ENCODE peak calls at places on chromosomes 16 and 17, in four cellular contexts. One of them, this sample, is unnamed.

GRCh38 chr17:5651348-5651747 is 67.0 kb upstream of the NLRP1 start:
- DNase-seq in GM12878: no peak
- DNase-seq in K562: no peak
- DNase-seq in HepG2: no peak
- DNase-seq in this sample: no peak

GRCh38 chr17:63675231-63675606 is 24.7 kb downstream of the LIMD2 start:
- DNase-seq in GM12878: no peak
- DNase-seq in K562: peak; percentile 67
- DNase-seq in HepG2: no peak
- DNase-seq in this sample: no peak

GRCh38 chr16:2743007-2743810 is 9.2 kb upstream of the SRRM2 start:
- DNase-seq in GM12878: no peak
- DNase-seq in K562: no peak
- DNase-seq in HepG2: no peak
- DNase-seq in this sample: no peak

GRCh38 chr17:71516149-71516548 is 604.7 kb upstream of the SOX9 start:
- DNase-seq in GM12878: no peak
- DNase-seq in K562: no peak
- DNase-seq in HepG2: no peak
- DNase-seq in this sample: peak; percentile 56

GRCh38 chr17:34206569-34206968 is 48.5 kb upstream of the CCL2 start:
- DNase-seq in GM12878: no peak
- DNase-seq in K562: no peak
- DNase-seq in HepG2: no peak
- DNase-seq in this sample: no peak

GRCh38 chr16:29765167-29766032 is 12.7 kb upstream of the ZG16 start:
- DNase-seq in GM12878: no peak
- DNase-seq in K562: peak; percentile 23
- DNase-seq in HepG2: peak; percentile 92
- DNase-seq in this sample: no peak

GRCh38 chr17:57589151-57590034 is 155.7 kb downstream of the CCDC182 start:
- DNase-seq in GM12878: no peak
- DNase-seq in K562: no peak
- DNase-seq in HepG2: no peak
- DNase-seq in this sample: no peak

GRCh38 chr17:7767425-7768021 is 50.0 kb downstream of the DNAH2 start:
- DNase-seq in GM12878: no peak
- DNase-seq in K562: no peak
- DNase-seq in HepG2: no peak
- DNase-seq in this sample: no peak

GRCh38 chr17:58176200-58176599 is 9.4 kb downstream of the OR4D2 start:
- DNase-seq in GM12878: no peak
- DNase-seq in K562: peak; percentile 25
- DNase-seq in HepG2: no peak
- DNase-seq in this sample: no peak

GRCh38 chr16:50469121-50469743 is 79.0 kb upstream of the NKD1 start:
- DNase-seq in GM12878: no peak
- DNase-seq in K562: no peak
- DNase-seq in HepG2: no peak
- DNase-seq in this sample: no peak

GRCh38 chr17:6209829-6210228 is 139.7 kb downstream of the WSCD1 start:
- DNase-seq in GM12878: no peak
- DNase-seq in K562: no peak
- DNase-seq in HepG2: no peak
- DNase-seq in this sample: no peak

GRCh38 chr17:41588126-41588810 is 1.6 kb upstream of the KRT14 start:
- DNase-seq in GM12878: no peak
- DNase-seq in K562: no peak
- DNase-seq in HepG2: no peak
- DNase-seq in this sample: no peak

GRCh38 chr16:89373355-89374110 is 116.8 kb downstream of the ANKRD11 start:
- DNase-seq in GM12878: no peak
- DNase-seq in K562: no peak
- DNase-seq in HepG2: no peak
- DNase-seq in this sample: no peak

GRCh38 chr16:31477220-31478216 is 5.4 kb upstream of the SLC5A2 start:
- DNase-seq in GM12878: no peak
- DNase-seq in K562: peak; percentile 92
- DNase-seq in HepG2: peak; percentile 93
- DNase-seq in this sample: no peak

GRCh38 chr16:46785076-46785845 is 37.1 kb upstream of the MYLK3 start:
- DNase-seq in GM12878: no peak
- DNase-seq in K562: no peak
- DNase-seq in HepG2: no peak
- DNase-seq in this sample: no peak

GRCh38 chr16:81600275-81600674 is 155.7 kb downstream of the CMIP start:
- DNase-seq in GM12878: no peak
- DNase-seq in K562: no peak
- DNase-seq in HepG2: peak; percentile 84
- DNase-seq in this sample: no peak

GRCh38 chr16:50668368-50669008 is 12.6 kb downstream of the SNX20 start:
- DNase-seq in GM12878: no peak
- DNase-seq in K562: no peak
- DNase-seq in HepG2: peak; percentile 46
- DNase-seq in this sample: no peak

GRCh38 chr17:67390646-67391480 is 13.8 kb downstream of the PITPNC1 start:
- DNase-seq in GM12878: peak; percentile 87
- DNase-seq in K562: no peak
- DNase-seq in HepG2: peak; percentile 86
- DNase-seq in this sample: no peak

GRCh38 chr17:41500131-41500911 is 5.1 kb downstream of the KRT13 start:
- DNase-seq in GM12878: no peak
- DNase-seq in K562: peak; percentile 94
- DNase-seq in HepG2: no peak
- DNase-seq in this sample: no peak

GRCh38 chr16:86774931-86775330 is 196.6 kb downstream of the FOXL1 start:
- DNase-seq in GM12878: no peak
- DNase-seq in K562: no peak
- DNase-seq in HepG2: no peak
- DNase-seq in this sample: no peak

GRCh38 chr17:18138065-18138749 is 29.7 kb downstream of the MYO15A start:
- DNase-seq in GM12878: no peak
- DNase-seq in K562: no peak
- DNase-seq in HepG2: peak; percentile 56
- DNase-seq in this sample: no peak
- TF ChIP-seq SP1 in GM12878: no peak
- TF ChIP-seq SP1 in K562: no peak
- TF ChIP-seq SP1 in HepG2: no peak
- TF ChIP-seq SP1 in this sample: no peak

GRCh38 chr16:17313085-17313611 is 157.6 kb downstream of the XYLT1 start:
- DNase-seq in GM12878: no peak
- DNase-seq in K562: no peak
- DNase-seq in HepG2: no peak
- DNase-seq in this sample: no peak
- TF ChIP-seq BHLHE40 in GM12878: no peak
- TF ChIP-seq BHLHE40 in K562: no peak
- TF ChIP-seq BHLHE40 in HepG2: no peak
- TF ChIP-seq BHLHE40 in this sample: no peak

GRCh38 chr16:27408012-27408601 is 6.1 kb downstream of the IL21R start:
- DNase-seq in GM12878: peak; percentile 76
- DNase-seq in K562: no peak
- DNase-seq in HepG2: peak; percentile 89
- DNase-seq in this sample: no peak
- TF ChIP-seq FOXM1 in GM12878: no peak
- TF ChIP-seq FOXM1 in K562: no peak
- TF ChIP-seq FOXM1 in HepG2: no peak
- TF ChIP-seq FOXM1 in this sample: no peak

DNA sequence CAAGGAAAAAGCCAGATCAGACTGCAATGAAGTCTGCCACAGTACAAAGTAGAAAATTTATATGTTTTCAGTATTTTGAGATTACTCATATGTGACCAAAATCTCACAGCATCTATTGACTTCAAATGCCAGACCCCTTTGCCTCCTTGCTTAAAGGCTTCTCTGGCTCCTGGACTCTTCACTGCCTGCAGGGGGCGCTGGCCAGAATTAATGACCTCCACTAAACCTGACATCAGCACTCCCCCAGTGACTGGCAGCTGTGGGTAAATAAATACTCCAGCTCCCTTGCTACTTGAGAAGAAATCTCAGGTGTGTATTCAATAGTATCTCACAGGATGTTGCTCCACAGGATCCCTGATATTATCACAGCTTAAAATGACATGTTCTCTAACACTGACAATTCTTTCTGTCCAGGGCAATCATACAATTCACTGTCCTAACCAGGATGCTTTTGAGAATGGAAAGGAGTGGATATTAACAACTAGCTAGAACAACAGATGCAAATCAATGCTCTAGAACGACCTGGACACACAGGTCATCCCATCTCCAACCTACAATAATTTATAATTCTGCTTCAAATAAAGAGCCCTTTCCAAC is 4.0 kb downstream of the BECN1 start:
- DNase-seq in GM12878: no peak
- DNase-seq in K562: peak; percentile 86
- DNase-seq in HepG2: peak; percentile 88
- DNase-seq in this sample: peak; percentile 74
- TF ChIP-seq SP1 in GM12878: no peak
- TF ChIP-seq SP1 in K562: no peak
- TF ChIP-seq SP1 in HepG2: no peak
- TF ChIP-seq SP1 in this sample: no peak

DNA sequence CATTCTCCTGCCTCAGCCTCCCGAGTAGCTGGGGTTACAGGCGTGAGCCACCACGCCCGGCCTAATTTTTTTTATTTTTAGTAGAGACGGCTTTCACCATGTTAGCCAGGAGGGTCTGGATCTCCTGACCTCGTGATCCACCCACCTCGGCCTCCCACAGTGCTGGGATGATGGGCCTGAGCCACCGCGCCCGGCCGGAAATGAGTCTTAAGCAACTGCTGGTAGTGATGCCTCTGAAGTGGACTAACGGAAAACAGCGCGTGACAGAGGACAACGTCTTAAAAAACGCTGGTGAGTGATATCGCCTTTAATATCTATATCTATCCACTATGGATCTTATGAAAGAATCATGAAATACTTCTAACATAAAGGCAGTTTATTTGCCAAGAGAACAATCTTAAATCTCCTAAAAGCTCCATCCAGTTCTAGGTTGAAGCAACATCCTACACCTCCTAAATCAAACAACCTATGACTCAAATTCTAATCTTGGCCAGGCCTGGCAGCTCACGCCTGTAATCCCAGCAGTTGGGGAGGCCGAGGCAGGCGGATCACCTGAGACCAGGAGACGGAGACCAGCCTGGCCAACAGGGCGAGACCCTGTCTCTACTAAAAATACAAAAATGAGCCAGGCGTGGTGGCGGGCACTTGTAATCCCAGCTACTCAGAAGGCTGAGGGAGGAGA is 69.8 kb downstream of the NXN start:
- DNase-seq in GM12878: no peak
- DNase-seq in K562: peak; percentile 21
- DNase-seq in HepG2: no peak
- DNase-seq in this sample: no peak
- TF ChIP-seq BHLHE40 in GM12878: no peak
- TF ChIP-seq BHLHE40 in K562: no peak
- TF ChIP-seq BHLHE40 in HepG2: no peak
- TF ChIP-seq BHLHE40 in this sample: no peak

DNA sequence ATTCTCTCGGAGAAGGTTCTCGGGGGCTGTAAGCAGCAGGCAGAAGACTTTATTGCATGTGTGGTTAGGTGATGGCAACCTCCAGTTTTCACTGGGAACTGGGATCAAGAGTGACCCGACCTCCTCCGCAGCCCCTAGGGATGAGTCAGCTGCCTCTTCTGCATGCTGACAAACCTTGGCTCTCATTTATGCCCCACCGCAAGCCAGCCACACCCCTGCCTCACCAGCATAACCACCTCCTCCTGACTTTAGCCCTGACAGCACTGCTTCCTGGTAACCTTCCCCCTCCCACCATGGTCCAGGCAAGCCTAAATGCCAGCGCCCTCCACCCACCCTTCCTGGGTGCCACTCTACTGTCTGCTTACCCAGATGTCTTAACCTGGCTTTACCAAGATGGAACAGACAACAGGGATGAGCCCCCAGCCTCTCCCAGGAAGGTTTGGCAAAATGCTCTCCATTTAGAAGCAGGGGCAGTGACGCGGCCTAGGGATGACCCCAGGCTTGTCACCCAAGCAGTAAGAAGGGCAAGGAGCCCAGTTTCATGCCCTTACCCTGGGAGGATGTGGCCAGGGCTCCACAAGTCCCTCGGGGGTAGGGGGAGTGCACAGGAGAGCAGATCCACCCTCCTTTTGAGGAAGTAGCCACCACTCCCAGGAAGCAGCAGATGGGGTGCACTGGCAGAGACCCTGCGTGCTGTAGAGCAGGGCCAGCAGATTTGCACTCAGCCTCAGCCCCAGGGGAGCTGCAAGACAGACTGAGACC is 73.5 kb downstream of the GOSR1 start:
- DNase-seq in GM12878: peak; percentile 68
- DNase-seq in K562: peak; percentile 64
- DNase-seq in HepG2: no peak
- DNase-seq in this sample: no peak
- TF ChIP-seq FOXM1 in GM12878: no peak
- TF ChIP-seq FOXM1 in K562: no peak
- TF ChIP-seq FOXM1 in HepG2: no peak
- TF ChIP-seq FOXM1 in this sample: no peak

DNA sequence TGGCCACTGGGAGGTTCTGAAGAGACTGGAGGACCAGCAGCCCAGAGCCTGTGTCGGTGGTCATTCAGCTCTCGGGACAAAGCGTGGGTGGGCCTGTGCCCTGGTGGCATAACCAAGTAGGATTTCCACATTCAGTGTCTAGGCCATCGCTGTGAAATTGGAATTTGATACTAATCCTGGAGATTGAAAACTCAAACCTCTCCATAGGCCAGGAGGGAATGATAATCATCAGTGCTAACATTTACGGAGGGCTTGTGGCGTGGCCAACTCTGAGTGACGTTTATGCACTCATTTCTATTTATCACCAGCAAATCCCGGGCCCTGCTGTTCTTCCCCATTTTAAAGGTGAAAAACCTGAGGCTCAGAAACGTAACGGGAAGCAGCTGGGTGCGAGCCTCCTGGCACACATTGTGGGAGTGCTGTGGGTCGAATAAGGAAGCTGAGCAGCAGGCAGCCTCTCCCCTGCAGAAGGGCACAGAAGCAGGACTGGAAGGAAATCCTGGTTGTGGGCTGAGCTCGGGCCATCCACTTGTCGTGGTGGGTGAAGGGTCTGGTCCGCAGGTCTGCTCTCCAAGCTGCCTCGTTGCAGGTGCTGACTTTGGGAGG is 33.1 kb downstream of the RAI1 start:
- DNase-seq in GM12878: no peak
- DNase-seq in K562: no peak
- DNase-seq in HepG2: no peak
- DNase-seq in this sample: no peak
- TF ChIP-seq SP1 in GM12878: no peak
- TF ChIP-seq SP1 in K562: no peak
- TF ChIP-seq SP1 in HepG2: no peak
- TF ChIP-seq SP1 in this sample: no peak

DNA sequence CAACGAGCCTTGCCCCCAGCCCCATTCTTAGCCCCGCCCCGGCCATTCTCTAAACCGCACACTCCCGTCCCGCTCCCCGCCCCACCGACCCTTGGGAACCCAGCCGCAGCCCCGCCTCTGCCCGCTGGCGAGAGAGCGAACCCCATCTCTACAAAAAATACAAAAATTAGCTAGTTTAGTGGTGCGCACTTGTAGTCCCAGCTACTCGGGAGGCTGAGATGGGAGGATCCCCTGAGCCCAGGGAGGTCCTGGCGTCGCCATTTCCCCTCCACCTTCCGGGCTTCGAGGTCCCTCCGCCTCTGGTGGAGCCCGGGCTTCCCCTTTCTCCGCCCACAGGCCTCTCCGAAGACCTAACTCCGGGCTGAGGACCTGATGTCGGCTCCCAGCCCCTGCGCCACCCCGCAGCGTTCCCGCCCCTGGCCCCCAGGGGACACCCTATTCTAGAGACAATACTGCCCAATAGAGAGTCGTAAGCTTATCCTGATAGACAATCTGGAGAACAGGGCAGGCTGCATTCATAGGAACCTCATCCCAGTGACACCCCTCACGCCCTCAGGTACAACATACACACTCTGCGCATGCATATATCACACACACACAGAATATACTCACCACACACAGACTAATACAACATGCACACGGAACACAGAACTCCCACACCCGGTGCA is 483 bp upstream of the PROCA1 start:
- DNase-seq in GM12878: no peak
- DNase-seq in K562: peak; percentile 90
- DNase-seq in HepG2: no peak
- DNase-seq in this sample: peak; percentile 16
- TF ChIP-seq BHLHE40 in GM12878: no peak
- TF ChIP-seq BHLHE40 in K562: no peak
- TF ChIP-seq BHLHE40 in HepG2: no peak
- TF ChIP-seq BHLHE40 in this sample: no peak

This sample was measured in HEK293T.